ENCODE peak calls at places on chromosomes 13 and 19, in ten cellular contexts. J, C, P, O, W, I, H, N, X and G are unnamed samples.

GRCh38 chr13:79541426-79542049 is 60.6 kb downstream of the NDFIP2 start:
- DNase-seq in N (peak), W (peak), O (peak), P (no peak), C (no peak), J (no peak), X (peak), I (peak), H (peak), G (peak)

GRCh38 chr19:6589711-6590457 is 1.1 kb downstream of the CD70 start:
- DNase-seq in P (no peak), W (no peak), H (no peak), N (peak), C (no peak), O (no peak), X (no peak), I (no peak), J (no peak), G (no peak)

GRCh38 chr13:112803422-112803821 is 113.6 kb downstream of the ATP11A start:
- DNase-seq in W (no peak), O (no peak), C (no peak), I (no peak), X (no peak), N (no peak), H (no peak), J (no peak), P (no peak), G (no peak)

GRCh38 chr13:82749551-82749950 is 1132.7 kb downstream of the SLITRK1 start:
- DNase-seq in N (no peak), W (no peak), H (no peak), C (no peak), P (no peak), J (no peak), I (no peak), O (no peak), X (no peak), G (no peak)

GRCh38 chr19:2394054-2394668 is 33.2 kb downstream of the TIMM13 start:
- DNase-seq in W (no peak), J (no peak), H (no peak), X (peak), C (no peak), P (no peak), N (peak), I (no peak), O (no peak), G (no peak)

GRCh38 chr19:36110487-36111199 is at the start of gene OVOL3:
- DNase-seq in J (no peak), W (no peak), P (no peak), O (no peak), C (peak), H (no peak), X (no peak), N (no peak), I (no peak), G (no peak)

GRCh38 chr13:27053235-27053884 is 118.3 kb downstream of the USP12 start:
- DNase-seq in I (no peak), C (no peak), N (peak), P (no peak), X (no peak), W (no peak), H (no peak), O (no peak), J (no peak), G (no peak)

GRCh38 chr13:92074658-92075057 is 676.2 kb downstream of the GPC5 start:
- DNase-seq in N (peak), I (no peak), P (no peak), W (no peak), X (no peak), H (peak), O (no peak), J (no peak), C (no peak), G (peak)

GRCh38 chr13:49124693-49125304 is 95.3 kb upstream of the MLNR start:
- DNase-seq in P (no peak), J (no peak), H (no peak), C (no peak), X (no peak), W (no peak), O (no peak), N (no peak), I (no peak), G (no peak)

GRCh38 chr19:1619094-1619439 is 13.8 kb upstream of the UQCR11 start:
- DNase-seq in P (no peak), N (no peak), C (no peak), O (no peak), J (no peak), W (no peak), H (no peak), X (no peak), I (no peak), G (no peak)

GRCh38 chr13:96749825-96750224 is 244.5 kb downstream of the OXGR1 start:
- DNase-seq in H (no peak), J (no peak), I (no peak), P (no peak), W (no peak), O (no peak), C (no peak), N (no peak), X (no peak), G (no peak)

GRCh38 chr19:28393574-28394336 is 819.2 kb downstream of the UQCRFS1 start:
- DNase-seq in X (no peak), N (peak), O (no peak), C (no peak), I (no peak), P (no peak), H (no peak), W (no peak), J (no peak), G (no peak)

GRCh38 chr19:38417544-38418506 is 8.2 kb downstream of the RASGRP4 start:
- DNase-seq in N (peak), H (peak), W (no peak), O (no peak), X (peak), C (peak), P (peak), I (peak), J (peak), G (peak)

GRCh38 chr19:814108-815078 is 7.4 kb downstream of the PLPPR3 start:
- DNase-seq in I (no peak), J (peak), P (no peak), X (no peak), C (no peak), W (no peak), O (no peak), N (peak), H (no peak), G (no peak)

GRCh38 chr19:33458807-33459206 is 62.8 kb downstream of the PEPD start:
- DNase-seq in O (no peak), J (no peak), X (no peak), C (no peak), P (no peak), W (no peak), I (no peak), N (no peak), H (no peak), G (no peak)

GRCh38 chr19:42831221-42832019 is 48.1 kb downstream of the PSG1 start:
- DNase-seq in C (no peak), P (no peak), H (no peak), J (no peak), X (no peak), N (no peak), O (no peak), W (no peak), I (no peak), G (no peak)

GRCh38 chr19:17719730-17720486 is 628 bp downstream of the MAP1S start:
- DNase-seq in N (peak), P (peak), X (no peak), J (no peak), O (no peak), I (peak), W (no peak), C (peak), H (no peak), G (peak)